ENCODE peak calls at places on chromosome 9, in five cellular contexts. P is colonic mucosa, R is PC-9, X is OCI-LY7, Y is suprapubic skin. O is an unnamed sample.

GRCh38 chr9:33815781-33816180 is 1.2 kb upstream of the UBE2R2 start:
- DNase-seq in Y (no peak), P (no peak), R (no peak), X (no peak), O (no peak)

GRCh38 chr9:126336350-126337335 is 10.0 kb downstream of the MVB12B start:
- DNase-seq in X (no peak), R (no peak), P (peak; percentile 16), Y (no peak), O (no peak)

GRCh38 chr9:93588641-93589609 is 12.5 kb downstream of the PHF2 start:
- DNase-seq in R (no peak), P (no peak), Y (no peak), X (no peak), O (no peak)

GRCh38 chr9:28688172-28688571 is 1114.9 kb upstream of the C9orf72 start:
- DNase-seq in R (no peak), Y (no peak), P (no peak), X (no peak), O (no peak)

GRCh38 chr9:87812375-87813118 is 70.1 kb upstream of the SPATA31E1 start:
- DNase-seq in Y (no peak), R (peak; percentile 39), X (peak; percentile 3), P (no peak), O (peak; percentile 13)

GRCh38 chr9:123426406-123426805 is 70.4 kb downstream of the CRB2 start:
- DNase-seq in Y (peak; percentile 28), R (no peak), X (peak; percentile 43), P (no peak), O (no peak)

GRCh38 chr9:74681901-74682300 is 184.8 kb downstream of the RORB start:
- DNase-seq in X (no peak), P (no peak), Y (no peak), R (no peak), O (no peak)

GRCh38 chr9:84343111-84343521 is 2.6 kb upstream of the SLC28A3 start:
- DNase-seq in X (no peak), R (no peak), P (no peak), Y (no peak), O (no peak)

GRCh38 chr9:22342489-22343217 is 104.0 kb upstream of the DMRTA1 start:
- DNase-seq in P (no peak), R (peak; percentile 38), X (no peak), Y (no peak), O (no peak)

DNA sequence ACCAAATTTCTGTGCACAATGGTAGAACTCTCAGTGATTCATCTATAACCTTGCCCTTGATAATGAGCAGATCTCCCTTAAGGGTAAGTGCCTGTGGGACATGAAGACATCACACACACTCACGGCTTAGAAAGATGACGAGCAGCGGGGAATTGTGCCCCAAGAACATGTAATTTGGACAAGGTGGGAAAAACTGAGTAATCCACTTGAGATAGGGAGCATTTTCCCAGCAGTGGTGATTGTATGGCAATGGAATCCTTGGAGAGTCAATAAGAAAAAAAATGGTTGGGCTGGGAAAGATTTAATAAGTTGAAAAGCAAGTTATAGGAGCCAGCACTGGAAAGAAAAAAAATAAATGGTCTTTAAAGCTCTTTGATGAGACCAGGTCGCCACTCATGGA is 193.1 kb downstream of the GLIS3 start:
- DNase-seq in Y (no peak), X (no peak), R (no peak), P (no peak), O (no peak)
- H3K27ac ChIP-seq in Y (no peak overlapping the region), X (no peak overlapping the region), R (no peak overlapping the region), P (peak overlapping the region; percentile 70), O (no peak overlapping the region)

GRCh38 chr9:137300607-137301085 is 1.4 kb downstream of the NRARP start:
- DNase-seq in P (peak; percentile 69), Y (no peak), X (no peak), R (peak; percentile 53), O (no peak)

GRCh38 chr9:137303031-137303892 is 1.2 kb upstream of the NRARP start:
- DNase-seq in P (peak; percentile 75), R (no peak), Y (no peak), X (no peak), O (no peak)

GRCh38 chr9:137299938-137300337 is 2.1 kb downstream of the NRARP start:
- DNase-seq in Y (no peak), X (no peak), P (peak; percentile 52), R (no peak), O (no peak)

GRCh38 chr9:137302176-137303030 is at the start of gene NRARP:
- DNase-seq in Y (peak; percentile 94), X (peak; percentile 91), R (peak; percentile 63), P (peak; percentile 95), O (no peak)

DNA sequence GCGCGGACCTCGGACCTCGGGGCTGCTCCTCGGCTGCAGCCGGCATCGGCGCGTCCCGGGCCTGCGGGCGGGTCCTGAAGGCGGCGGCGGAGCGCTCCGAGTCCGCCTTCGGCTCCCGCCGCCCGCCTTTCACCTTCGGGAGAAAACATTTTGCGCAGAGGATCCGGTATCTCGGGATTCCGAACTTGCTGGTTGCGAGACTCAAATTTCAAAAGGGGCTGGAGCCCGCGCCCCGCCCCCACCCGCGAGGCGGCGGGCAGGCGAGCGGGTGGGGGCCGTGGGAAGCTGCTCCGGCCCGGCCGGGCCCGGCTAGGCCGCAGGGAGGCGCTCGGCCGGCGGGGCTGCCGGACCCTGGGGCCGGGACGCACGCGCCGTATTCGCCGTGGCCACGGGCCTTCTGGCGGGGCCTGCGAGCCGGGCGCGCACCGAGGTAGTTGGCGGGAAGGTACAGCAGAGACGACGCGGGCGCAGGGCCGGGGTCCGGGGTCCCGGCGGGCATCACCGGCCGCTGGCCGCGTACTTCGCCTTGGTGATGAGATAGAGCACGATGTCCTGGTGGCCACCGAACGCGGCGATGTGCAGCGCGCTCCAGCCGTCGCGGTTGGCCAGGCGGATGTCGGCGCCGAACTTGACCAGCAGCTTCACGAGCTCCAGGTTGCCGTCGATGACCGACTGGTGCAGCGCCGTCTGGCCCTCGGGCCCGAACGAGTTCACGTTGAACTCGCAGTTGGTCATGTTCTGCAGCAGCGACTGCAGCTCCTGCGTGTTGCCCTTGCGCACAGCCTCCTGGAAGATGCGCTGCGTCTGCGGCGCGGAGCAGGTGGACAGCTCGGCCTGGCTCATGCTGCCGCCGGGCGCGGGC is 754 bp downstream of the NRARP start:
- DNase-seq in X (no peak), P (peak; percentile 32), R (peak; percentile 57), Y (no peak), O (no peak)
- TF ChIP-seq CTCF in X (peak; percentile 35), P (no peak), R (no peak), Y (no peak), O (no peak)

GRCh38 chr9:130933114-130934046 is 5.7 kb downstream of the FIBCD1 start:
- DNase-seq in Y (no peak), X (no peak), R (peak; percentile 59), P (no peak), O (no peak)
- H3K4me3 ChIP-seq in Y (no peak overlapping the region), X (no peak overlapping the region), R (peak overlapping the region; percentile 48), P (no peak overlapping the region), O (peak overlapping the region; percentile 29)

GRCh38 chr9:127530206-127530941 is 79.1 kb downstream of the LRSAM1 start:
- DNase-seq in X (no peak), P (peak; percentile 17), Y (no peak), R (no peak), O (no peak)
- H3K27ac ChIP-seq in X (no peak overlapping the region), P (no peak overlapping the region), Y (peak overlapping the region; percentile 9), R (no peak overlapping the region), O (peak overlapping the region; percentile 11)

DNA sequence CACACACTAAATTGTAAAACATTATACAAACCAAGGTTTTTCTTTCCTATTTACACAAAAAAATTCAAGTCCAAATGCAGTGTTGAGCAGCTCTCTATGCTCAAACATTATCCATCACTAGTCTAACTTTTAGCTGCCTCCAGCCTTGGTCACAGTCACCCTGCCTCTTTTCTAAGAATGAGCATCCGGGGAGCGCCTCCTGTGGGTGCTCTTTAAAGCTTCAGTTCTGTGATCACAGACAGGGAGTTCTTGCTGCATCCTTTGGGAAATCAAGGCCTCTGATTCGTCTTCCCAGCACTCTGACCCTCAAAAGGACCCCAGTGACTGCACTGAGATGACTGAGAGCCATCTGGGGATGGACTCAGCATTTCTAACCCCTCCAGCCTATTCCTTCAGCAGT is 289.6 kb downstream of the SEC61B start:
- DNase-seq in X (no peak), R (no peak), P (no peak), Y (no peak), O (no peak)
- TF ChIP-seq CTCF in X (no peak), R (no peak), P (no peak), Y (no peak), O (peak; percentile 24)

GRCh38 chr9:89889865-89890264 is 285.1 kb downstream of the GADD45G start:
- DNase-seq in P (no peak), X (no peak), Y (peak; percentile 18), R (no peak), O (no peak)
- H3K4me3 ChIP-seq in P (no peak overlapping the region), X (no peak overlapping the region), Y (no peak overlapping the region), R (no peak overlapping the region), O (no peak overlapping the region)